ENCODE peak calls at places on chromosomes 12 and 14, in ten cellular contexts. L, A, I, Y, C, K, G, V, O and Z are unnamed samples.

GRCh38 chr14:104940526-104941150 is 16.0 kb downstream of the PLD4 start:
- DNase-seq in K (no peak), V (no peak), I (no peak), A (no peak), G (no peak), C (no peak), L (no peak), Y (peak; percentile 3), O (no peak), Z (no peak)

GRCh38 chr12:69688496-69689427 is 10.3 kb downstream of the BEST3 start:
- DNase-seq in K (peak; percentile 71), C (peak; percentile 64), L (no peak), V (peak; percentile 88), I (no peak), G (peak; percentile 51), Y (peak; percentile 17), O (no peak), A (no peak), Z (peak; percentile 61)

GRCh38 chr14:95265106-95266094 is 54.3 kb downstream of the CLMN start:
- DNase-seq in V (no peak), L (no peak), G (peak; percentile 68), K (peak; percentile 87), O (peak; percentile 66), C (peak; percentile 95), I (no peak), A (peak; percentile 55), Y (peak; percentile 87), Z (no peak)

GRCh38 chr12:52672321-52672933 is 7.8 kb downstream of the KRT1 start:
- DNase-seq in O (no peak), L (no peak), A (no peak), C (no peak), G (no peak), I (no peak), Y (no peak), K (no peak), V (no peak), Z (no peak)

GRCh38 chr12:116194935-116195431 is 82.5 kb downstream of the MED13L start:
- DNase-seq in G (no peak), A (no peak), Y (no peak), C (no peak), V (no peak), I (no peak), O (peak; percentile 73), L (no peak), K (no peak), Z (no peak)

GRCh38 chr12:8969861-8970411 is 19.4 kb upstream of the KLRG1 start:
- DNase-seq in A (no peak), I (no peak), V (no peak), L (no peak), K (no peak), Y (no peak), C (no peak), G (no peak), O (no peak), Z (no peak)

GRCh38 chr14:101241807-101242278 is 319.5 kb upstream of the DIO3 start:
- DNase-seq in A (no peak), V (no peak), C (no peak), I (no peak), L (no peak), K (no peak), Y (no peak), G (no peak), O (no peak), Z (no peak)

GRCh38 chr14:74579447-74580274 is 32.4 kb downstream of the LTBP2 start:
- DNase-seq in Y (no peak), C (no peak), I (no peak), A (no peak), V (peak; percentile 17), L (no peak), O (no peak), K (no peak), G (no peak), Z (no peak)

GRCh38 chr14:69612014-69612758 is 790 bp downstream of the SUSD6 start:
- DNase-seq in C (no peak), L (no peak), G (no peak), I (peak; percentile 30), V (peak; percentile 37), O (peak; percentile 24), Y (peak; percentile 44), K (no peak), A (no peak), Z (peak; percentile 70)

GRCh38 chr14:21860172-21860571 is 186.6 kb upstream of the OR4E1 start:
- DNase-seq in V (no peak), K (no peak), O (peak; percentile 34), G (no peak), I (peak; percentile 9), L (no peak), A (peak; percentile 9), C (no peak), Y (no peak), Z (no peak)

GRCh38 chr14:95111507-95112164 is 45.7 kb downstream of the DICER1 start:
- DNase-seq in A (no peak), G (no peak), I (no peak), L (no peak), V (no peak), O (no peak), C (no peak), K (no peak), Y (no peak), Z (no peak)

GRCh38 chr12:15712823-15713663 is 76.1 kb downstream of the EPS8 start:
- DNase-seq in L (peak; percentile 49), A (no peak), K (no peak), G (peak; percentile 78), I (no peak), C (no peak), O (no peak), V (peak; percentile 40), Y (peak; percentile 79), Z (peak; percentile 49)

GRCh38 chr14:88552859-88553258 is 1.9 kb downstream of the PTPN21 start:
- DNase-seq in A (no peak), K (no peak), I (no peak), L (no peak), Y (no peak), O (no peak), G (no peak), C (no peak), V (no peak), Z (no peak)

GRCh38 chr14:88551936-88552565 is 2.8 kb downstream of the PTPN21 start:
- DNase-seq in V (peak; percentile 38), O (no peak), A (no peak), K (no peak), I (no peak), C (no peak), Y (peak; percentile 23), L (no peak), G (no peak), Z (peak; percentile 32)

GRCh38 chr14:88556581-88556980 is 1.8 kb upstream of the PTPN21 start:
- DNase-seq in K (no peak), C (no peak), V (no peak), G (no peak), O (no peak), Y (no peak), I (no peak), L (no peak), A (no peak), Z (no peak)

GRCh38 chr14:88553886-88554457 is 835 bp downstream of the PTPN21 start:
- DNase-seq in I (no peak), O (no peak), Y (peak; percentile 40), L (no peak), V (no peak), K (no peak), A (no peak), C (no peak), G (no peak), Z (no peak)

GRCh38 chr14:88554458-88555286 is at the start of gene PTPN21:
- DNase-seq in V (peak; percentile 86), A (peak; percentile 61), O (peak; percentile 17), G (peak; percentile 75), C (no peak), Y (peak; percentile 86), L (peak; percentile 57), K (peak; percentile 60), I (peak; percentile 70), Z (peak; percentile 91)
- H3K27ac ChIP-seq in V (peak within 1 kb of the TSS; percentile 90), A (peak within 1 kb of the TSS; percentile 75), O (no peak within 1 kb of the TSS), G (peak within 1 kb of the TSS; percentile 100), C (peak within 1 kb of the TSS; percentile 84), Y (peak within 1 kb of the TSS; percentile 88), L (peak within 1 kb of the TSS; percentile 86), K (peak within 1 kb of the TSS; percentile 94), I (peak within 1 kb of the TSS; percentile 75), Z (peak within 1 kb of the TSS; percentile 86)

GRCh38 chr14:79745046-79745445 is 466.3 kb downstream of the DIO2 start:
- DNase-seq in C (no peak), Y (no peak), L (no peak), G (no peak), O (no peak), V (no peak), K (no peak), I (no peak), A (no peak), Z (no peak)

GRCh38 chr14:79749051-79749450 is 462.3 kb downstream of the DIO2 start:
- DNase-seq in G (no peak), C (no peak), K (no peak), A (peak; percentile 41), Y (no peak), O (no peak), L (no peak), V (no peak), I (no peak), Z (no peak)
- H3K9me3 ChIP-seq in G (no peaks in the 10 kb centered on the region), C (no peaks in the 10 kb centered on the region), K (no peaks in the 10 kb centered on the region), A (no peaks in the 10 kb centered on the region), Y (no peaks in the 10 kb centered on the region), O (no peaks in the 10 kb centered on the region), L (no peaks in the 10 kb centered on the region), V (no peaks in the 10 kb centered on the region), I (no peaks in the 10 kb centered on the region), Z (no peaks in the 10 kb centered on the region)

GRCh38 chr12:24996820-24997219 is 47.9 kb upstream of the BCAT1 start:
- DNase-seq in C (no peak), O (no peak), Y (no peak), K (no peak), L (no peak), I (no peak), G (no peak), V (no peak), A (no peak), Z (no peak)

GRCh38 chr12:24997970-24998582 is 49.2 kb upstream of the BCAT1 start:
- DNase-seq in I (no peak), L (no peak), Y (no peak), A (no peak), K (no peak), O (peak; percentile 82), V (no peak), G (no peak), C (peak; percentile 10), Z (no peak)

GRCh38 chr12:24993756-24994155 is 44.9 kb upstream of the BCAT1 start:
- DNase-seq in C (no peak), Y (no peak), L (no peak), O (no peak), V (no peak), G (no peak), A (no peak), K (no peak), I (no peak), Z (no peak)

GRCh38 chr12:24996102-24996797 is 47.3 kb upstream of the BCAT1 start:
- DNase-seq in Y (no peak), I (no peak), V (no peak), L (no peak), A (no peak), C (no peak), K (no peak), O (no peak), G (no peak), Z (no peak)

GRCh38 chr12:24997496-24997895 is 48.6 kb upstream of the BCAT1 start:
- DNase-seq in O (peak; percentile 29), K (no peak), G (no peak), I (no peak), A (no peak), C (no peak), L (no peak), V (no peak), Y (no peak), Z (no peak)
- H3K4me3 ChIP-seq in O (peak overlapping the region; percentile 42), K (no peak overlapping the region), G (no peak overlapping the region), I (no peak overlapping the region), A (no peak overlapping the region), C (no peak overlapping the region), L (no peak overlapping the region), V (no peak overlapping the region), Y (no peak overlapping the region), Z (no peak overlapping the region)

GRCh38 chr14:91292476-91292875 is 48.0 kb upstream of the GPR68 start:
- DNase-seq in A (no peak), Y (no peak), O (no peak), K (peak; percentile 78), I (no peak), V (no peak), G (no peak), C (no peak), L (no peak), Z (peak; percentile 10)
- H3K27ac ChIP-seq in A (no peak overlapping the region), Y (no peak overlapping the region), O (no peak overlapping the region), K (peak overlapping the region; percentile 38), I (no peak overlapping the region), V (no peak overlapping the region), G (no peak overlapping the region), C (no peak overlapping the region), L (no peak overlapping the region), Z (no peak overlapping the region)